ENCODE peak calls at places on chromosomes 12 and 14, in four cellular contexts. W is ovary, R is K562, A is caudate nucleus. V is an unnamed sample.

GRCh38 chr14:75522224-75522764 is at the start of gene BATF:
- DNase-seq in A (peak; percentile 34), R (no peak), W (no peak), V (no peak)

GRCh38 chr14:39568809-39569538 is 136.7 kb upstream of the FBXO33 start:
- DNase-seq in W (no peak), R (no peak), A (no peak), V (no peak)

GRCh38 chr12:74349925-74350324 is 187.7 kb upstream of the ATXN7L3B start:
- DNase-seq in A (no peak), R (no peak), W (no peak), V (no peak)

GRCh38 chr14:50109342-50109741 is 7.0 kb downstream of the VCPKMT start:
- DNase-seq in R (no peak), W (no peak), A (no peak), V (no peak)

GRCh38 chr14:66405158-66405557 is 81.0 kb upstream of the CCDC196 start:
- DNase-seq in W (no peak), R (peak; percentile 3), A (peak; percentile 4), V (no peak)

GRCh38 chr14:81970307-81970706 is 436.7 kb upstream of the SEL1L start:
- DNase-seq in A (no peak), R (no peak), W (no peak), V (no peak)

GRCh38 chr12:1328385-1328784 is 266.0 kb downstream of the FBXL14 start:
- DNase-seq in W (no peak), R (no peak), A (no peak), V (no peak)

GRCh38 chr12:116498471-116498870 is 60.7 kb upstream of the MAP1LC3B2 start:
- DNase-seq in A (no peak), W (no peak), R (no peak), V (no peak)

GRCh38 chr14:91227183-91227628 is 17.3 kb downstream of the GPR68 start:
- DNase-seq in A (no peak), W (no peak), R (no peak), V (no peak)

GRCh38 chr12:49188205-49188915 is 520 bp downstream of the TUBA1A start:
- DNase-seq in W (peak; percentile 78), A (peak; percentile 76), R (peak; percentile 62), V (peak; percentile 50)

GRCh38 chr12:7834701-7835100 is 38.0 kb downstream of the SLC2A14 start:
- DNase-seq in A (no peak), R (no peak), W (no peak), V (no peak)

GRCh38 chr14:62117010-62117717 is 354.9 kb downstream of the SNAPC1 start:
- DNase-seq in R (no peak), A (peak; percentile 97), W (no peak), V (peak; percentile 71)

GRCh38 chr14:96852823-96853422 is 55.7 kb downstream of the VRK1 start:
- DNase-seq in W (no peak), R (peak; percentile 27), A (peak; percentile 5), V (no peak)

GRCh38 chr12:49808686-49809368 is 19.4 kb downstream of the NCKAP5L start:
- DNase-seq in R (no peak), W (peak; percentile 32), A (peak; percentile 74), V (no peak)

GRCh38 chr12:39646963-39647362 is 27.4 kb upstream of the ABCD2 start:
- DNase-seq in A (no peak), W (no peak), R (no peak), V (no peak)

GRCh38 chr12:5014269-5014668 is 29.4 kb upstream of the KCNA5 start:
- DNase-seq in A (no peak), R (no peak), W (no peak), V (no peak)

GRCh38 chr12:82176761-82177490 is 181.3 kb downstream of the CCDC59 start:
- DNase-seq in R (no peak), W (no peak), A (no peak), V (no peak)

GRCh38 chr12:109387425-109388166 is 39.9 kb downstream of the MYO1H start:
- DNase-seq in A (no peak), R (peak; percentile 23), W (no peak), V (no peak)

GRCh38 chr14:99872786-99873440 is 79.7 kb downstream of the EML1 start:
- DNase-seq in A (no peak), W (no peak), R (no peak), V (no peak)

GRCh38 chr12:25694072-25694471 is 141.0 kb upstream of the LMNTD1 start:
- DNase-seq in W (no peak), R (no peak), A (peak; percentile 2), V (no peak)

GRCh38 chr12:49707812-49708147 is 575 bp upstream of the FMNL3 start:
- DNase-seq in W (no peak), A (no peak), R (no peak), V (no peak)

GRCh38 chr12:108559748-108560147 is 1.2 kb downstream of the SART3 start:
- DNase-seq in R (peak; percentile 15), A (no peak), W (no peak), V (no peak)

GRCh38 chr12:3197131-3197818 is 120.1 kb downstream of the TSPAN9 start:
- DNase-seq in A (no peak), R (no peak), W (no peak), V (no peak)

GRCh38 chr12:128829870-128830504 is 6.2 kb upstream of the SLC15A4 start:
- DNase-seq in W (no peak), A (no peak), R (no peak), V (no peak)

GRCh38 chr14:72544615-72545387 is 349.1 kb downstream of the DPF3 start:
- DNase-seq in A (no peak), W (peak; percentile 52), R (no peak), V (no peak)

GRCh38 chr12:132747395-132747794 is 14.2 kb downstream of the ANKLE2 start:
- DNase-seq in W (no peak), A (no peak), R (no peak), V (no peak)

GRCh38 chr12:6204533-6205143 is 4.4 kb downstream of the CD9 start:
- DNase-seq in W (no peak), A (no peak), R (no peak), V (no peak)

GRCh38 chr12:20105938-20106337 is 262.4 kb upstream of the PDE3A start:
- DNase-seq in R (no peak), A (no peak), W (no peak), V (no peak)

GRCh38 chr12:20109667-20110066 is 258.7 kb upstream of the PDE3A start:
- DNase-seq in A (no peak), R (no peak), W (no peak), V (no peak)
- H3K27ac ChIP-seq in A (no peak overlapping the region), R (no peak overlapping the region), W (no peak overlapping the region), V (no peak overlapping the region)

GRCh38 chr12:177336-177979 is 36.5 kb downstream of the SLC6A12 start:
- DNase-seq in R (no peak), A (no peak), W (no peak), V (no peak)

GRCh38 chr12:179885-180284 is 34.1 kb downstream of the SLC6A12 start:
- DNase-seq in W (no peak), A (no peak), R (no peak), V (no peak)

GRCh38 chr12:179131-179884 is 34.6 kb downstream of the SLC6A12 start:
- DNase-seq in W (no peak), R (no peak), A (no peak), V (no peak)

GRCh38 chr12:177980-178714 is 35.8 kb downstream of the SLC6A12 start:
- DNase-seq in R (no peak), A (no peak), W (no peak), V (no peak)

GRCh38 chr12:178715-179109 is 35.2 kb downstream of the SLC6A12 start:
- DNase-seq in W (no peak), A (no peak), R (no peak), V (no peak)
- H3K27ac ChIP-seq in W (no peak overlapping the region), A (peak overlapping the region; percentile 36), R (no peak overlapping the region), V (no peak overlapping the region)

DNA sequence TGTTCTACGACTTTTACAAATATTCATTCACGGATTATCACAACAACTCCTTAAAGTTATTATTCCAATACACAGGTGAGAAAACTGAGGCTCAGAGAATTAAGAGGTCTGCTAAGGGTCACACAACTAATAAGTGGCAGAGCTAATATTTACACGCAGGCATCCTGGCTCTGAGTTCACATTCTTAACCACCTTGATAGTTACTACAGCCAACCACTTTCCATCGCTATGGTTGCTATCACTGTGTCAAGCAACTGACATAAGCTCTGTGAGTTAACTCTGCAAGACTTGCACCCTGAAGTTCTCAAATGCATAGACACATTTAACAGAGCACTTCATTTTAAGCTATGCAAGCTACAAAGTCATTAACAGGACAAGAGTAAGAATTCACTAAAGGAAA is 3.7 kb downstream of the GLT8D2 start:
- DNase-seq in R (no peak), A (no peak), W (no peak), V (no peak)
- H3K27ac ChIP-seq in R (no peak overlapping the region), A (no peak overlapping the region), W (no peak overlapping the region), V (no peak overlapping the region)

GRCh38 chr14:68594737-68595380 is 198.0 kb downstream of the ZFP36L1 start:
- DNase-seq in A (no peak), W (no peak), R (no peak), V (no peak)
- H3K27ac ChIP-seq in A (no peak overlapping the region), W (no peak overlapping the region), R (no peak overlapping the region), V (no peak overlapping the region)

GRCh38 chr14:68945585-68946289 is 33.4 kb downstream of the ACTN1 start:
- DNase-seq in A (no peak), W (no peak), R (peak; percentile 53), V (no peak)

GRCh38 chr14:68942281-68943035 is 36.6 kb downstream of the ACTN1 start:
- DNase-seq in A (no peak), W (no peak), R (no peak), V (no peak)

GRCh38 chr14:68945190-68945584 is 33.9 kb downstream of the ACTN1 start:
- DNase-seq in W (no peak), A (peak; percentile 37), R (no peak), V (no peak)

GRCh38 chr14:68943107-68943506 is 36.0 kb downstream of the ACTN1 start:
- DNase-seq in W (no peak), A (no peak), R (no peak), V (no peak)

DNA sequence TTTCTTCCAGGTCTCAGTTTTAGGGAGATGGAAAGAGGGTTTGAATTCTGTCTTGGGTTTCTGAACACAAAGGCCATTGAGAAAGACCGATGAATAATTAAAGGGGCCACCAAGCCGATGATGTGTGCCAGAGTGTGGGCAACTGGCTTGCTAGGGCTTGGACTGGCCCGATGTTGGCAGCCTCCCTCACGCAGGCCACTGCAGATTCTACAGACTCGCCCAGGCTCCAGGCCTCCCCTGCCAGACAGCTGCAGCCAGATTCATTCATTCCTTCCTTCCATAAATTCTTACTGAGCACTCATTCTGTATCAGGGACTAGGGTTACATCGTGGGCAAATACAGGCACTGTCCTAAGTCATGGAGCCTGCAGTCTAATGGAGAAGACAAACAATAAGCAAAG is 34.9 kb downstream of the ACTN1 start:
- DNase-seq in R (no peak), W (no peak), A (peak; percentile 20), V (no peak)
- H3K27ac ChIP-seq in R (no peak overlapping the region), W (no peak overlapping the region), A (peak overlapping the region; percentile 36), V (no peak overlapping the region)

GRCh38 chr12:111102062-111102735 is 181.8 kb upstream of the MYL2 start:
- DNase-seq in A (no peak), R (no peak), W (no peak), V (no peak)
- H3K27ac ChIP-seq in A (no peak overlapping the region), R (no peak overlapping the region), W (no peak overlapping the region), V (no peak overlapping the region)